ENCODE peak calls at places on chromosomes 2 and 18, in five cellular contexts. I is left ventricle myocardium superior, N is NCI-H146, E is GM23248, J is H9. R is an unnamed sample.

GRCh38 chr2:74740395-74741075 is 86.5 kb downstream of the SEMA4F start:
- DNase-seq in J (peak), E (peak), N (no peak), I (peak), R (no peak)

GRCh38 chr2:38661306-38661705 is 4.6 kb upstream of the GALM start:
- DNase-seq in E (peak), N (no peak), I (no peak), J (no peak), R (no peak)

GRCh38 chr2:127182626-127183458 is 37.3 kb downstream of the CYP27C1 start:
- DNase-seq in E (no peak), I (no peak), J (peak), N (no peak), R (peak)

GRCh38 chr18:32875625-32876024 is 102.8 kb upstream of the KLHL14 start:
- DNase-seq in I (no peak), J (no peak), N (no peak), E (no peak), R (no peak)

GRCh38 chr2:28661589-28662001 is 90.0 kb upstream of the PPP1CB start:
- DNase-seq in N (no peak), E (peak), I (peak), J (no peak), R (no peak)

GRCh38 chr2:43303889-43304288 is 77.5 kb upstream of the ZFP36L2 start:
- DNase-seq in I (no peak), J (no peak), E (no peak), N (peak), R (no peak)

GRCh38 chr2:221425353-221425752 is 146.8 kb downstream of the EPHA4 start:
- DNase-seq in N (no peak), I (no peak), E (no peak), J (no peak), R (no peak)

GRCh38 chr2:20339012-20339411 is 11.6 kb downstream of the PUM2 start:
- DNase-seq in J (no peak), N (no peak), E (no peak), I (no peak), R (no peak)

GRCh38 chr2:212409560-212409959 is 129.0 kb downstream of the ERBB4 start:
- DNase-seq in I (no peak), J (no peak), N (no peak), E (peak), R (no peak)

GRCh38 chr2:233470007-233470687 is 96.4 kb downstream of the USP40 start:
- DNase-seq in N (no peak), J (no peak), I (peak), E (no peak), R (no peak)

GRCh38 chr2:21748501-21748900 is 624.7 kb downstream of the TDRD15 start:
- DNase-seq in J (no peak), I (no peak), N (no peak), E (no peak), R (no peak)

GRCh38 chr2:54158311-54158710 is 42.9 kb downstream of the ACYP2 start:
- DNase-seq in J (no peak), N (no peak), E (no peak), I (no peak), R (no peak)

GRCh38 chr2:98148968-98149697 is 62.2 kb downstream of the VWA3B start:
- DNase-seq in J (peak), E (peak), I (no peak), N (no peak), R (no peak)

GRCh38 chr2:120818441-120818920 is 82.8 kb downstream of the GLI2 start:
- DNase-seq in N (no peak), I (peak), J (no peak), E (peak), R (no peak)

GRCh38 chr2:94999431-94999883 is 26.1 kb upstream of the MAL start:
- DNase-seq in J (peak), E (no peak), N (no peak), I (no peak), R (no peak)

GRCh38 chr2:236748801-236749200 is 179.2 kb downstream of the ACKR3 start:
- DNase-seq in I (peak), N (no peak), E (peak), J (no peak), R (no peak)

GRCh38 chr2:29841386-29842004 is 79.9 kb downstream of the ALK start:
- DNase-seq in N (peak), J (peak), I (no peak), E (peak), R (peak)

GRCh38 chr2:98702127-98702802 is 28.7 kb downstream of the MGAT4A start:
- DNase-seq in E (no peak), I (peak), J (no peak), N (peak), R (no peak)

GRCh38 chr2:84970266-84970955 is 550 bp upstream of the KCMF1 start:
- DNase-seq in N (peak), I (peak), E (peak), J (peak), R (peak)

GRCh38 chr2:62410015-62410453 is 96.0 kb downstream of the TMEM17 start:
- DNase-seq in I (no peak), E (no peak), J (no peak), N (no peak), R (no peak)

GRCh38 chr2:21001225-21001946 is 42.5 kb downstream of the APOB start:
- DNase-seq in N (no peak), J (no peak), E (no peak), I (no peak), R (no peak)

GRCh38 chr2:106960633-106961205 is 74.8 kb upstream of the ST6GAL2 start:
- DNase-seq in N (no peak), I (no peak), E (no peak), J (no peak), R (no peak)

GRCh38 chr2:37683926-37684780 is 12.7 kb upstream of the CDC42EP3 start:
- DNase-seq in E (no peak), I (no peak), J (no peak), N (no peak), R (no peak)

GRCh38 chr2:168490015-168490874 is 34.2 kb downstream of the CERS6 start:
- DNase-seq in E (peak), I (no peak), J (no peak), N (no peak), R (no peak)

GRCh38 chr18:74796928-74797576 is 199.4 kb downstream of the ZNF407 start:
- DNase-seq in N (no peak), J (no peak), I (no peak), E (peak), R (no peak)

GRCh38 chr2:69646714-69647113 is 3.2 kb upstream of the AAK1 start:
- DNase-seq in J (no peak), N (no peak), I (no peak), E (no peak), R (no peak)

GRCh38 chr18:38545071-38545470 is 979.5 kb upstream of the CELF4 start:
- DNase-seq in N (peak), J (peak), I (no peak), E (no peak), R (no peak)

GRCh38 chr18:832085-832681 is 20.1 kb upstream of the YES1 start:
- DNase-seq in N (peak), E (no peak), J (peak), I (peak), R (peak)

GRCh38 chr18:48656582-48656981 is 117.8 kb downstream of the CTIF start:
- DNase-seq in N (no peak), J (no peak), I (no peak), E (peak), R (no peak)

GRCh38 chr18:49081511-49082146 is 130.9 kb upstream of the SMAD7 start:
- DNase-seq in N (no peak), E (no peak), J (no peak), I (no peak), R (no peak)

GRCh38 chr2:63347361-63347760 is 240.9 kb downstream of the WDPCP start:
- DNase-seq in N (no peak), I (no peak), J (no peak), E (no peak), R (no peak)